ENCODE peak calls at places on chromosome 15, in six cellular contexts. Q is A549, S is HEK293T, C is HepG2, H is K562, Z is GM12878. K is an unnamed sample.

GRCh38 chr15:92930776-92931175 is 30.7 kb downstream of the CHD2 start:
- DNase-seq in Q (no peak), S (no peak), C (no peak), H (no peak), Z (no peak), K (peak; percentile 93)

GRCh38 chr15:25846377-25846776 is 16.8 kb downstream of the ATP10A start:
- DNase-seq in Q (no peak), S (no peak), C (no peak), H (no peak), Z (no peak), K (no peak)

GRCh38 chr15:66096711-66097058 is 156.9 kb downstream of the MEGF11 start:
- DNase-seq in Q (no peak), S (no peak), C (no peak), H (no peak), Z (no peak), K (no peak)

GRCh38 chr15:60590935-60591490 is 112.1 kb upstream of the ICE2 start:
- DNase-seq in Q (peak; percentile 34), S (peak; percentile 13), C (peak; percentile 96), H (no peak), Z (no peak), K (peak; percentile 36)

GRCh38 chr15:25683415-25683814 is 179.7 kb downstream of the ATP10A start:
- DNase-seq in Q (no peak), S (no peak), C (no peak), H (no peak), Z (no peak), K (no peak)

GRCh38 chr15:26722621-26723160 is 50.2 kb downstream of the GABRB3 start:
- DNase-seq in Q (peak; percentile 49), S (no peak), C (no peak), H (no peak), Z (no peak), K (no peak)

GRCh38 chr15:82937659-82938058 is 14.9 kb downstream of the HOMER2 start:
- DNase-seq in Q (no peak), S (no peak), C (no peak), H (no peak), Z (no peak), K (no peak)

GRCh38 chr15:101201411-101202174 is 50.3 kb downstream of the CHSY1 start:
- DNase-seq in Q (peak; percentile 80), S (peak; percentile 71), C (no peak), H (peak; percentile 44), Z (no peak), K (peak; percentile 99)

GRCh38 chr15:100781061-100781960 is 98.3 kb upstream of the ALDH1A3 start:
- DNase-seq in Q (no peak), S (no peak), C (no peak), H (no peak), Z (no peak), K (no peak)

GRCh38 chr15:95793226-95793625 is 537.3 kb upstream of the NR2F2 start:
- DNase-seq in Q (no peak), S (no peak), C (no peak), H (no peak), Z (no peak), K (no peak)

GRCh38 chr15:50390549-50391264 is 33.5 kb upstream of the USP8 start:
- DNase-seq in Q (no peak), S (no peak), C (no peak), H (peak; percentile 21), Z (peak; percentile 49), K (no peak)

GRCh38 chr15:40702077-40702476 is 7.1 kb downstream of the RAD51 start:
- DNase-seq in Q (no peak), S (no peak), C (peak; percentile 4), H (no peak), Z (no peak), K (peak; percentile 28)

GRCh38 chr15:63497642-63498100 is 6.7 kb upstream of the USP3 start:
- DNase-seq in Q (no peak), S (no peak), C (no peak), H (no peak), Z (no peak), K (no peak)

GRCh38 chr15:34297059-34297458 is 40.5 kb downstream of the SLC12A6 start:
- DNase-seq in Q (no peak), S (no peak), C (no peak), H (no peak), Z (no peak), K (peak; percentile 37)

GRCh38 chr15:92667291-92667904 is 11.8 kb upstream of the FAM174B start:
- DNase-seq in Q (peak; percentile 57), S (no peak), C (peak; percentile 46), H (no peak), Z (no peak), K (no peak)

GRCh38 chr15:62560943-62561571 is 396.0 kb upstream of the C2CD4B start:
- DNase-seq in Q (no peak), S (no peak), C (no peak), H (no peak), Z (no peak), K (no peak)

GRCh38 chr15:78456391-78456790 is 18.4 kb downstream of the IREB2 start:
- DNase-seq in Q (no peak), S (no peak), C (no peak), H (no peak), Z (no peak), K (no peak)

GRCh38 chr15:42131826-42132806 is 24.3 kb downstream of the PLA2G4F start:
- DNase-seq in Q (no peak), S (no peak), C (no peak), H (no peak), Z (no peak), K (no peak)

GRCh38 chr15:28005004-28005527 is 94.0 kb downstream of the OCA2 start:
- DNase-seq in Q (no peak), S (no peak), C (no peak), H (no peak), Z (no peak), K (no peak)

GRCh38 chr15:48177383-48177874 is 666 bp downstream of the MYEF2 start:
- DNase-seq in Q (peak; percentile 8), S (peak; percentile 19), C (no peak), H (no peak), Z (peak; percentile 11), K (peak; percentile 62)

GRCh38 chr15:48682949-48683651 is 37.6 kb upstream of the FBN1 start:
- DNase-seq in Q (no peak), S (no peak), C (peak; percentile 55), H (no peak), Z (no peak), K (peak; percentile 70)

GRCh38 chr15:38809621-38810020 is 245.0 kb upstream of the RASGRP1 start:
- DNase-seq in Q (no peak), S (no peak), C (no peak), H (no peak), Z (no peak), K (peak; percentile 30)

GRCh38 chr15:38164061-38164460 is 88.6 kb upstream of the SPRED1 start:
- DNase-seq in Q (no peak), S (no peak), C (no peak), H (no peak), Z (no peak), K (no peak)

DNA sequence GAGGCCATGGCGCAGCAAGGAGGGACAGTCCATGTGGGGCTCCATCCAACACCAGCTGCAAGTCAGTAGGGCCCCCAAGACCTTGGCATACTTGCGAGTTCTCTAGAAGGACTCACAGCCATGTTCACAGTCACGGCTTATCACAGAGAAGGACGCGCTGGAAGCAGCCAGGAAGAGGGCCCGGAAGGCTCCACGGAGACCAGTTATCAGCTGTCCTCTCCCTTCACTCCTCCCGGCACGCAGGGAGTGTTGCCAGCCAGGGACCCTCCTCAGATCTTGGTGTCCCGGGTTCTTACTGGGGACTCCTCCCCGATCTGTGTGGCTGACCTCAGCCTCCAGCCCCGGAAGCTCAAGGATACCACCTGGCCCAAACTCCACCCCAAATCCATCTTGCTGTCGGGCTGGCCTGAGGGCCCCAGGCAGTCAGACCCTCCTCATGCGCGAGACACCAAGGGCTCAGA is 68.0 kb downstream of the SLTM start:
- DNase-seq in Q (no peak), S (no peak), C (peak; percentile 64), H (no peak), Z (no peak), K (no peak)
- TF ChIP-seq BHLHE40 in Q (no peak), S (no peak), C (no peak), H (no peak), Z (no peak), K (no peak)

GRCh38 chr15:45834622-45835021 is 199.8 kb downstream of the SQOR start:
- DNase-seq in Q (no peak), S (no peak), C (no peak), H (no peak), Z (no peak), K (no peak)

GRCh38 chr15:45827275-45827674 is 192.4 kb downstream of the SQOR start:
- DNase-seq in Q (no peak), S (no peak), C (peak; percentile 3), H (no peak), Z (no peak), K (no peak)

GRCh38 chr15:45831787-45832186 is 197.0 kb downstream of the SQOR start:
- DNase-seq in Q (no peak), S (no peak), C (no peak), H (no peak), Z (no peak), K (no peak)

DNA sequence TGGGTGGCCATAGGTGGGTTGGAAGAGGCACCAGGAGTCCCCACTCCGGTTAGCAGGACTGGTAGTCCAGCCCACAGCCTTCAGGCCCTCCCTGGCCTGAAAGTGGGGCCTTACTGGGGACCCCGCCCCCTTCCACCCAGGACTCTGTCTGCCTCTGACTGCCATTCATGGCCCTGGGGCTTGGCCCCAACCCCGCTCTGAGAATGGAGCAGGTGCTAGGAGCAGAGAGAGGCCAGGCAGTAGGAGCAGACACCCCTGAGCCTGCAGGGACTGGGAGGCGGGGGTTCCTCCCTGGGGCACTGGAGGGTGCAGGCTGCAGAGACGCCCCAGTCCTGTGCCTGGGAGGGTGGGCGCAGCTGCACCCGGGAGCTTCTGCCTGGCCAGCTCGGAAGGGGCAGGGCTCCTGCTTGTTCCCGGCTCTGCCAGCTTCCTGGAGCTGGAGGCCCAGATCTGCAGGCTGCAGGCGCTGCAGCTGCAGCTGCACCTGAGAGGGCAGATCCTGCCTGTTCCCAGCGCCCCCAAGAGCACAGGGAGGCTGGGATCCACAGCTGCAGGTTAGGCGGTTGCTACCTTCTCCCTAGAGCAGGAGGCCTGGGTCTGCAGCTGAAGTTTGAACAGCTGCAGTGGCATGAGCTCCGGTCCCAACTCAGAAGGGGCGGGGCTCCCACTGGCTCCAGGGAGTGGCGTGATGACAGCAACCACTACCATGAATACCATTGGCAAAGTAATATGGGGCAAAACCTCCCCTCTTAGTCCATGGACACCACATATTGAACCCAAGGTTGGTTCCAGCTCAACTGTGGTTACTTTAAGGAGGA is 194.7 kb downstream of the SQOR start:
- DNase-seq in Q (no peak), S (no peak), C (no peak), H (no peak), Z (no peak), K (no peak)
- TF ChIP-seq BHLHE40 in Q (no peak), S (no peak), C (no peak), H (no peak), Z (no peak), K (no peak)

GRCh38 chr15:45795487-45796069 is 160.7 kb downstream of the SQOR start:
- DNase-seq in Q (no peak), S (peak; percentile 7), C (peak; percentile 52), H (peak; percentile 21), Z (no peak), K (peak; percentile 24)
- TF ChIP-seq BHLHE40 in Q (no peak), S (no peak), C (no peak), H (no peak), Z (no peak), K (no peak)

GRCh38 chr15:55654541-55654940 is 66.4 kb upstream of the PYGO1 start:
- DNase-seq in Q (no peak), S (no peak), C (no peak), H (no peak), Z (no peak), K (peak; percentile 57)
- TF ChIP-seq BHLHE40 in Q (no peak), S (no peak), C (no peak), H (no peak), Z (no peak), K (no peak)

GRCh38 chr15:88586401-88587162 is 34.6 kb upstream of the AEN start:
- DNase-seq in Q (no peak), S (peak; percentile 53), C (no peak), H (no peak), Z (no peak), K (peak; percentile 12)
- TF ChIP-seq BHLHE40 in Q (no peak), S (no peak), C (no peak), H (no peak), Z (no peak), K (no peak)